ENCODE peak calls at places on chromosome 9, in four cellular contexts. One of them, this sample, is unnamed. For H3K4me1, the result is how much of the 10 kb centered on the place peaks cover.

GRCh38 chr9:132672413-132672690 is 2.1 kb downstream of the GTF3C4 start:
- DNase-seq in A549: peak
- DNase-seq in K562: no peak
- DNase-seq in ovary: no peak
- DNase-seq in this sample: no peak

GRCh38 chr9:34224349-34224748 is 45.5 kb downstream of the UBAP1 start:
- DNase-seq in A549: no peak
- DNase-seq in K562: no peak
- DNase-seq in ovary: no peak
- DNase-seq in this sample: no peak

GRCh38 chr9:129195606-129196005 is 17.5 kb upstream of the IER5L start:
- DNase-seq in A549: no peak
- DNase-seq in K562: no peak
- DNase-seq in ovary: no peak
- DNase-seq in this sample: no peak

GRCh38 chr9:99352786-99353185 is 130.7 kb downstream of the SEC61B start:
- DNase-seq in A549: no peak
- DNase-seq in K562: no peak
- DNase-seq in ovary: no peak
- DNase-seq in this sample: no peak

GRCh38 chr9:95316274-95316673 is 1.2 kb downstream of the FANCC start:
- DNase-seq in A549: no peak
- DNase-seq in K562: peak
- DNase-seq in ovary: no peak
- DNase-seq in this sample: no peak

GRCh38 chr9:97543568-97543967 is 42.1 kb downstream of the TMOD1 start:
- DNase-seq in A549: peak
- DNase-seq in K562: no peak
- DNase-seq in ovary: no peak
- DNase-seq in this sample: no peak

GRCh38 chr9:132584616-132585560 is 2.5 kb downstream of the BARHL1 start:
- DNase-seq in A549: peak
- DNase-seq in K562: no peak
- DNase-seq in ovary: no peak
- DNase-seq in this sample: no peak

GRCh38 chr9:16867571-16868311 is 2.7 kb downstream of the BNC2 start:
- DNase-seq in A549: no peak
- DNase-seq in K562: no peak
- DNase-seq in ovary: peak
- DNase-seq in this sample: peak

GRCh38 chr9:121285835-121286687 is 18.1 kb downstream of the GSN start:
- DNase-seq in A549: peak
- DNase-seq in K562: peak
- DNase-seq in ovary: peak
- DNase-seq in this sample: no peak

GRCh38 chr9:21392270-21392669 is 7.1 kb upstream of the IFNA2 start:
- DNase-seq in A549: peak
- DNase-seq in K562: no peak
- DNase-seq in ovary: no peak
- DNase-seq in this sample: no peak

GRCh38 chr9:120434532-120434931 is 145.4 kb downstream of the CDK5RAP2 start:
- DNase-seq in A549: no peak
- DNase-seq in K562: no peak
- DNase-seq in ovary: peak
- DNase-seq in this sample: no peak

GRCh38 chr9:91758491-91758981 is 191.5 kb downstream of the ROR2 start:
- DNase-seq in A549: peak
- DNase-seq in K562: peak
- DNase-seq in ovary: peak
- DNase-seq in this sample: no peak

GRCh38 chr9:24817756-24818155 is 272.1 kb upstream of the IZUMO3 start:
- DNase-seq in A549: no peak
- DNase-seq in K562: no peak
- DNase-seq in ovary: no peak
- DNase-seq in this sample: no peak

GRCh38 chr9:101792475-101792874 is 54.0 kb upstream of the GRIN3A start:
- DNase-seq in A549: no peak
- DNase-seq in K562: no peak
- DNase-seq in ovary: no peak
- DNase-seq in this sample: no peak

GRCh38 chr9:119036969-119037368 is 332.3 kb downstream of the BRINP1 start:
- DNase-seq in A549: no peak
- DNase-seq in K562: no peak
- DNase-seq in ovary: no peak
- DNase-seq in this sample: no peak

GRCh38 chr9:78023003-78023741 is 8.4 kb downstream of the GNAQ start:
- DNase-seq in A549: peak
- DNase-seq in K562: no peak
- DNase-seq in ovary: no peak
- DNase-seq in this sample: no peak

GRCh38 chr9:129422843-129423700 is 197.8 kb downstream of the C9orf50 start:
- DNase-seq in A549: no peak
- DNase-seq in K562: no peak
- DNase-seq in ovary: peak
- DNase-seq in this sample: no peak

GRCh38 chr9:131641618-131642495 is 96.5 kb downstream of the PRRT1B start:
- DNase-seq in A549: peak
- DNase-seq in K562: no peak
- DNase-seq in ovary: no peak
- DNase-seq in this sample: no peak

GRCh38 chr9:33860200-33860871 is 43.4 kb downstream of the UBE2R2 start:
- DNase-seq in A549: no peak
- DNase-seq in K562: no peak
- DNase-seq in ovary: no peak
- DNase-seq in this sample: no peak

GRCh38 chr9:137178201-137178938 is 6.5 kb upstream of the TMEM210 start:
- DNase-seq in A549: no peak
- DNase-seq in K562: no peak
- DNase-seq in ovary: no peak
- DNase-seq in this sample: no peak

GRCh38 chr9:74760031-74760700 is 127.6 kb downstream of the TRPM6 start:
- DNase-seq in A549: peak
- DNase-seq in K562: no peak
- DNase-seq in ovary: no peak
- DNase-seq in this sample: no peak

GRCh38 chr9:78857371-78858225 is 560.7 kb downstream of the PSAT1 start:
- DNase-seq in A549: no peak
- DNase-seq in K562: no peak
- DNase-seq in ovary: no peak
- DNase-seq in this sample: no peak

GRCh38 chr9:79651251-79651795 is 79.6 kb downstream of the TLE4 start:
- DNase-seq in A549: no peak
- DNase-seq in K562: no peak
- DNase-seq in ovary: no peak
- DNase-seq in this sample: no peak

GRCh38 chr9:100379862-100380261 is 27.1 kb upstream of the TEX10 start:
- DNase-seq in A549: peak
- DNase-seq in K562: no peak
- DNase-seq in ovary: no peak
- DNase-seq in this sample: no peak

GRCh38 chr9:81128701-81129100 is 560.6 kb downstream of the TLE1 start:
- DNase-seq in A549: no peak
- DNase-seq in K562: no peak
- DNase-seq in ovary: no peak
- DNase-seq in this sample: peak

GRCh38 chr9:26292943-26293342 is 599.7 kb downstream of the CAAP1 start:
- DNase-seq in A549: peak
- DNase-seq in K562: no peak
- DNase-seq in ovary: no peak
- DNase-seq in this sample: no peak

GRCh38 chr9:137222190-137223077 is at the start of gene RNF208:
- DNase-seq in A549: no peak
- DNase-seq in K562: no peak
- DNase-seq in ovary: peak
- DNase-seq in this sample: no peak

GRCh38 chr9:114289106-114289505 is 33.8 kb upstream of the ORM1 start:
- DNase-seq in A549: no peak
- DNase-seq in K562: no peak
- DNase-seq in ovary: peak
- DNase-seq in this sample: no peak

GRCh38 chr9:87184956-87185642 is 237.8 kb upstream of the GAS1 start:
- DNase-seq in A549: no peak
- DNase-seq in K562: no peak
- DNase-seq in ovary: no peak
- DNase-seq in this sample: no peak

GRCh38 chr9:33818167-33818831 is 1.3 kb downstream of the UBE2R2 start:
- DNase-seq in A549: peak
- DNase-seq in K562: no peak
- DNase-seq in ovary: peak
- DNase-seq in this sample: no peak

GRCh38 chr9:115957571-115957970 is 196.0 kb upstream of the PAPPA start:
- DNase-seq in A549: no peak
- DNase-seq in K562: no peak
- DNase-seq in ovary: no peak
- DNase-seq in this sample: no peak

GRCh38 chr9:73114958-73115357 is 36.7 kb upstream of the ANXA1 start:
- DNase-seq in A549: no peak
- DNase-seq in K562: no peak
- DNase-seq in ovary: no peak
- DNase-seq in this sample: no peak

GRCh38 chr9:22237497-22238363 is 208.9 kb upstream of the DMRTA1 start:
- DNase-seq in A549: peak
- DNase-seq in K562: no peak
- DNase-seq in ovary: no peak
- DNase-seq in this sample: no peak

GRCh38 chr9:3585616-3586015 is 59.8 kb upstream of the RFX3 start:
- DNase-seq in A549: no peak
- DNase-seq in K562: no peak
- DNase-seq in ovary: no peak
- DNase-seq in this sample: no peak

GRCh38 chr9:3502560-3503398 is 23.0 kb downstream of the RFX3 start:
- DNase-seq in A549: peak
- DNase-seq in K562: no peak
- DNase-seq in ovary: no peak
- DNase-seq in this sample: no peak

GRCh38 chr9:2740616-2741015 is 23.3 kb downstream of the KCNV2 start:
- DNase-seq in A549: no peak
- DNase-seq in K562: no peak
- DNase-seq in ovary: no peak
- DNase-seq in this sample: peak

GRCh38 chr9:83964973-83965349 is 15.1 kb downstream of the HNRNPK start:
- DNase-seq in A549: no peak
- DNase-seq in K562: no peak
- DNase-seq in ovary: no peak
- DNase-seq in this sample: no peak

GRCh38 chr9:78811562-78812276 is 514.8 kb downstream of the PSAT1 start:
- DNase-seq in A549: no peak
- DNase-seq in K562: no peak
- DNase-seq in ovary: no peak
- DNase-seq in this sample: no peak

GRCh38 chr9:12973702-12974101 is 198.9 kb downstream of the LURAP1L start:
- DNase-seq in A549: no peak
- DNase-seq in K562: no peak
- DNase-seq in ovary: no peak
- DNase-seq in this sample: no peak

GRCh38 chr9:109331353-109331752 is 10.5 kb upstream of the EPB41L4B start:
- DNase-seq in A549: no peak
- DNase-seq in K562: no peak
- DNase-seq in ovary: no peak
- DNase-seq in this sample: no peak

GRCh38 chr9:124122813-124123462 is 111.4 kb downstream of the LHX2 start:
- DNase-seq in A549: no peak
- DNase-seq in K562: no peak
- DNase-seq in ovary: no peak
- DNase-seq in this sample: no peak
- TF ChIP-seq CTCF in A549: peak
- TF ChIP-seq CTCF in K562: peak
- TF ChIP-seq CTCF in ovary: no peak
- TF ChIP-seq CTCF in this sample: no peak

DNA sequence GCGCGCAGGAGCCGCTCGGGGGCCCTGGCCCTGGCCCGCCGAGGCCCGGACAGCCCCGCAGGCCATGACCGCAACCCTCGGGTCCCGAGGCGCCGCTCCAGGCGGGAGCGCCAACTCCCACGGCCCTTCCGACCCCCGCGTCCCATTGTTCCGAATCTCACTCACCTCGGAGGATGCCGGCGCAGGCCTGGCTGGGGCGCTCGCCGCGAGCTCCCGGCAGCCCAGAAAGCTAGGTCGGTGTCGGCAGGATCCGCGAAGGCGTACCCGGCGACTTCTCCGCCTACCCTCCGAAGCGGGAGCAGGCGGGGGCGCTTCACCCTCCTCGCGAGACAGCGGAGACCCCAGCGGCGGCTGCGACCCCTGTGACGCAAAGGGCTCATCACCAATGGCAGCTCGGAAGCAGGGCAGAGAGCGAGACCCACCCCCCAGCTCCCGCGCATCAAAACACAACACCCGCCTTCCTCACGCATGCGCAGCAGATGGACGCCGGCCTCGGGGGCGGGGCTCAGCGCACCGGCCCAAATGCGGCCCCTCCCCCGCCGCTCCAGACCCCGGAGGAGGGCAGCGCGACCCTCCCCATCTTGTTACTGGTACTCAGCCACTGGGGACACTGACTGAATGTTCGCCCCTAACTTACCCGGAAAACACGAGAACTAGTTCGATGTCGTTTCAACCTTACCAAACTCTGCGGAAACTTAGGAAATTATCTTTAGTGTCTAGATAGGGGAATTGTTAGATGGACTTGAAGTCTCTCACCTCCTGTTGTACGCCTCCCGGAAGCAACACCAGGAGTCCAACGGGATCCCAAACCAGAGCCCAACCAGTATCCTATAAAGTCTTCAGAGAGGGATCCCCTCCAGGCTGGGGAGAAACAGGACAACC is 1.3 kb upstream of the SMIM27 start:
- DNase-seq in A549: peak
- DNase-seq in K562: peak
- DNase-seq in ovary: peak
- DNase-seq in this sample: peak
- TF ChIP-seq EP300 in A549: no peak
- TF ChIP-seq EP300 in K562: no peak
- TF ChIP-seq EP300 in ovary: no peak
- TF ChIP-seq EP300 in this sample: no peak

GRCh38 chr9:134360180-134360759 is 34.0 kb downstream of the RXRA start:
- DNase-seq in A549: no peak
- DNase-seq in K562: no peak
- DNase-seq in ovary: no peak
- DNase-seq in this sample: no peak

GRCh38 chr9:134358968-134359319 is 32.7 kb downstream of the RXRA start:
- DNase-seq in A549: no peak
- DNase-seq in K562: no peak
- DNase-seq in ovary: no peak
- DNase-seq in this sample: no peak

GRCh38 chr9:134360897-134361296 is 34.6 kb downstream of the RXRA start:
- DNase-seq in A549: no peak
- DNase-seq in K562: no peak
- DNase-seq in ovary: no peak
- DNase-seq in this sample: no peak

GRCh38 chr9:134358026-134358967 is 32.0 kb downstream of the RXRA start:
- DNase-seq in A549: no peak
- DNase-seq in K562: no peak
- DNase-seq in ovary: no peak
- DNase-seq in this sample: no peak

GRCh38 chr9:134359493-134360179 is 33.4 kb downstream of the RXRA start:
- DNase-seq in A549: no peak
- DNase-seq in K562: no peak
- DNase-seq in ovary: no peak
- DNase-seq in this sample: no peak
- H3K4me1 ChIP-seq in A549: under half
- H3K4me1 ChIP-seq in K562: under half
- H3K4me1 ChIP-seq in ovary: under half
- H3K4me1 ChIP-seq in this sample: half or more

GRCh38 chr9:127283917-127284316 is 19.3 kb downstream of the GARNL3 start:
- DNase-seq in A549: peak
- DNase-seq in K562: peak
- DNase-seq in ovary: peak
- DNase-seq in this sample: no peak
- TF ChIP-seq CTCF in A549: peak
- TF ChIP-seq CTCF in K562: peak
- TF ChIP-seq CTCF in ovary: no peak
- TF ChIP-seq CTCF in this sample: no peak